ENCODE peak calls at places on chromosomes 4 and X, in six cellular contexts. Y is posterior vena cava; N is ACHN; M is GM19239; J is activated CD4-positive, alpha-beta T cell treated with anti-CD3 and anti-CD28 coated beads, Interleukin-2, amount 50 U/mL, for 1 hour; A is endothelial cell. F is an unnamed sample.

GRCh38 chr4:185424905-185425599 is 712 bp downstream of the UFSP2 start:
- DNase-seq in Y (no peak), N (no peak), M (no peak), J (no peak), A (no peak), F (no peak)

GRCh38 chr4:158670975-158671664 is 567 bp downstream of the C4orf46 start:
- DNase-seq in Y (peak; percentile 85), N (peak; percentile 65), M (no peak), J (peak; percentile 37), A (peak; percentile 27), F (peak; percentile 76)

GRCh38 chrX:4550018-4550417 is 836.6 kb upstream of the PRKX start:
- DNase-seq in Y (no peak), N (no peak), M (no peak), J (no peak), A (no peak), F (no peak)

GRCh38 chrX:130118396-130118795 is 8.1 kb upstream of the ELF4 start:
- DNase-seq in Y (no peak), N (peak; percentile 3), M (no peak), J (no peak), A (no peak), F (peak; percentile 67)

GRCh38 chr4:17535906-17536305 is 20.9 kb downstream of the CLRN2 start:
- DNase-seq in Y (no peak), N (no peak), M (no peak), J (no peak), A (no peak), F (no peak)

GRCh38 chr4:58138786-58139185 is 1028.6 kb upstream of the IGFBP7 start:
- DNase-seq in Y (no peak), N (no peak), M (no peak), J (no peak), A (no peak), F (no peak)

GRCh38 chr4:60952921-60953320 is 247.2 kb upstream of the ADGRL3 start:
- DNase-seq in Y (no peak), N (no peak), M (no peak), J (no peak), A (no peak), F (no peak)

GRCh38 chr4:176090115-176090514 is 24.5 kb downstream of the WDR17 start:
- DNase-seq in Y (no peak), N (no peak), M (no peak), J (no peak), A (no peak), F (no peak)

GRCh38 chr4:184011810-184012209 is 106.7 kb downstream of the STOX2 start:
- DNase-seq in Y (no peak), N (no peak), M (no peak), J (no peak), A (no peak), F (no peak)

GRCh38 chr4:92254767-92255442 is 48.9 kb upstream of the GRID2 start:
- DNase-seq in Y (no peak), N (no peak), M (no peak), J (no peak), A (no peak), F (no peak)